ENCODE peak calls at places on chromosomes 16 and 17, in six cellular contexts. Q, X, T, E, V and U are unnamed samples.

GRCh38 chr17:50205931-50206505 is 4.6 kb upstream of the COL1A1 start:
- DNase-seq in X (no peak), Q (no peak), V (no peak), T (no peak), E (no peak), U (no peak)

GRCh38 chr17:6231886-6232767 is 161.9 kb downstream of the WSCD1 start:
- DNase-seq in T (no peak), Q (no peak), E (no peak), X (no peak), V (no peak), U (no peak)

GRCh38 chr17:17370711-17371110 is 67.5 kb downstream of the NT5M start:
- DNase-seq in X (no peak), V (no peak), E (no peak), Q (no peak), T (no peak), U (no peak)

GRCh38 chr17:27226611-27227234 is 67.2 kb upstream of the WSB1 start:
- DNase-seq in T (no peak), Q (peak), V (no peak), E (no peak), X (no peak), U (peak)

GRCh38 chr16:69845181-69845580 is 83.0 kb downstream of the WWP2 start:
- DNase-seq in Q (no peak), E (no peak), V (no peak), X (no peak), T (no peak), U (no peak)

GRCh38 chr17:79830763-79831366 is 8.4 kb downstream of the CBX4 start:
- DNase-seq in V (no peak), Q (no peak), E (no peak), T (peak), X (no peak), U (no peak)

GRCh38 chr16:82506734-82507133 is 120.0 kb upstream of the CDH13 start:
- DNase-seq in X (no peak), T (no peak), E (no peak), Q (no peak), V (no peak), U (no peak)

GRCh38 chr16:68920349-68920748 is 77.0 kb downstream of the TANGO6 start:
- DNase-seq in V (no peak), T (no peak), E (no peak), X (no peak), Q (no peak), U (no peak)

GRCh38 chr17:42563543-42563942 is 1.6 kb downstream of the COASY start:
- DNase-seq in V (peak), Q (no peak), T (peak), X (no peak), E (peak), U (no peak)

GRCh38 chr17:17079761-17080160 is 37.5 kb downstream of the MPRIP start:
- DNase-seq in T (peak), V (no peak), Q (no peak), X (peak), E (no peak), U (no peak)

GRCh38 chr17:69874220-69874670 is 200.8 kb upstream of the KCNJ16 start:
- DNase-seq in X (no peak), V (no peak), T (no peak), E (no peak), Q (no peak), U (no peak)

GRCh38 chr17:1783834-1784611 is 22.2 kb downstream of the SERPINF1 start:
- DNase-seq in V (peak), Q (peak), X (peak), E (peak), T (peak), U (peak)

GRCh38 chr16:4517812-4518211 is 20.8 kb downstream of the CDIP1 start:
- DNase-seq in Q (peak), E (no peak), X (no peak), T (peak), V (no peak), U (peak)

GRCh38 chr17:40582328-40582901 is 17.1 kb upstream of the CCR7 start:
- DNase-seq in X (no peak), V (peak), T (peak), Q (no peak), E (peak), U (no peak)

GRCh38 chr17:37648555-37648954 is 5.3 kb upstream of the DDX52 start:
- DNase-seq in V (no peak), X (no peak), E (no peak), Q (no peak), T (no peak), U (no peak)

GRCh38 chr16:17370233-17371013 is 100.3 kb downstream of the XYLT1 start:
- DNase-seq in V (no peak), X (no peak), Q (no peak), T (no peak), E (no peak), U (no peak)

GRCh38 chr16:71709231-71709781 is 15.2 kb downstream of the PHLPP2 start:
- DNase-seq in V (no peak), Q (no peak), E (no peak), T (no peak), X (no peak), U (peak)

GRCh38 chr16:897200-897543 is 73.6 kb downstream of the LMF1 start:
- DNase-seq in T (no peak), E (no peak), Q (no peak), V (no peak), X (no peak), U (no peak)

GRCh38 chr16:3963203-3963602 is 82.7 kb upstream of the CREBBP start:
- DNase-seq in T (no peak), E (no peak), V (no peak), X (no peak), Q (no peak), U (no peak)

GRCh38 chr16:11032000-11032921 is 87.9 kb downstream of the CLEC16A start:
- DNase-seq in T (no peak), X (no peak), E (peak), Q (no peak), V (no peak), U (no peak)

GRCh38 chr16:2698996-2699750 is 16.9 kb downstream of the KCTD5 start:
- DNase-seq in X (no peak), T (no peak), Q (no peak), E (no peak), V (no peak), U (no peak)
- TF ChIP-seq POLR2A in X (no peak), T (no peak), Q (no peak), E (no peak), V (no peak), U (no peak)

GRCh38 chr16:84368327-84368996 is at the start of gene ATP2C2:
- DNase-seq in X (no peak), E (peak), T (peak), Q (no peak), V (peak), U (no peak)
- TF ChIP-seq POLR2A in X (no peak), E (no peak), T (no peak), Q (no peak), V (no peak), U (no peak)

DNA sequence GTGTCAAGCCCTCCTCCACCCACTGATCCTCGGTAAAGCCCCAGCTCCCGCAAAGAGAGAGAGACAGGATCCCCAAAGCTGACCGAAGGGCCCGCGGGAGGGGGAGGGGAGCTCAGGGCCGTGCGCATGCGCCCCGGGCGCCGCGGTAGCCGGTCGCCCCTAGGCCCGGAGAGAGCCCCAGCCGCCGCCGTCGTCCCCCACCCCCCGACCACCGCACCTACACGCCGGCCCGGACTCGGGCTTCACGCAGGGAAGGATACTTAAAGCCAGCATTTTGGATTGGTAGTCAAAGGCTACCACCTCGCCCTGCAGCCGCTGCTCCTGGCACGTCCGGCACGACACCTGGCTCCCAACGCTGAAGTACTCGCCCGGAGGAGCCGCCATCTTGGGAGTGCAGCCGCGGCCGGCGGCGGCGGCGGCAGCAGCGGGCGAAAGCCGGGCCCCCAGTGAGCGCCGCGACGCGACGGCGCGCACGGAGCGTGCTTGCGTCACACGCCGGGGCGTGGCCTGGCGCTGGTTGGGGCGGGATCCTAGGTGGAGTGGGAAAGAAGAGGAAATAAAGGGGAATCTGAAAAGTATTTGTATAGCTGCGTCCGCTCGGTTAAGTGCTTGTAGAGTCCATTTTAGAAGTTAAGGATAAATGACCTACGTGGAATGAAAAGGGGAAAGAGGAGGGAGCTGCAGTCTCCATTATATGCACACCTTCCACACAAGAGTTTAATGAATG is at the start of gene LSM12:
- DNase-seq in E (peak), X (peak), V (peak), Q (peak), T (peak), U (peak)
- TF ChIP-seq POLR2A in E (no peak), X (peak), V (no peak), Q (peak), T (peak), U (peak)

DNA sequence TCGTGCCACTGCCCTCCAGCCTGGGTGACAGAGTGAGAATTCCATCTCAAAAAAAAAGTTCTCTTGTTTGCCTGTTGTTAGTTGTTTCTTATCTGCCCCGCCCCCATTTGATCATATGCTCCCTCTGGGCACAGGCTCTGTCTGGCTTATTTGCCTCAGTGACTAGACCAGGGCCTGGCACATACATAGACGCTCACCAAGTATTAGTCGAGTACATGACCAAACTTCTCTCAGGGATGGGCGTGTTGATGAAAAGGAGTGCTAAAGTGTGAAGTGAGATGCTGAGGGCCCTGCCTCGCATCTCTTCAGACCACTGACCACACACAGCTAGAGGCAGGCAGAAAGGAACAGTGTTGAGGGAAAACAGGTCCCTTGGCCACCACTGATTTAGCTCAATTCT is 3.3 kb upstream of the HELZ start:
- DNase-seq in V (no peak), T (no peak), E (no peak), X (no peak), Q (no peak), U (no peak)
- TF ChIP-seq POLR2A in V (no peak), T (no peak), E (no peak), X (no peak), Q (no peak), U (no peak)

GRCh38 chr17:44212507-44213402 is 6.7 kb downstream of the UBTF start:
- DNase-seq in Q (no peak), V (no peak), T (no peak), X (no peak), E (no peak), U (no peak)

GRCh38 chr17:44211281-44212265 is 7.9 kb downstream of the UBTF start:
- DNase-seq in V (no peak), X (no peak), Q (no peak), T (no peak), E (no peak), U (no peak)

GRCh38 chr17:44207319-44207718 is 7.6 kb upstream of the ATXN7L3 start:
- DNase-seq in E (no peak), T (no peak), Q (no peak), V (no peak), X (no peak), U (no peak)

GRCh38 chr17:44210342-44211192 is 8.9 kb downstream of the UBTF start:
- DNase-seq in T (peak), X (peak), V (peak), E (peak), Q (peak), U (peak)

GRCh38 chr17:44209786-44210341 is 9.6 kb downstream of the UBTF start:
- DNase-seq in X (no peak), Q (no peak), T (no peak), V (no peak), E (no peak), U (no peak)
- TF ChIP-seq POLR2A in X (no peak), Q (no peak), T (no peak), V (no peak), E (no peak), U (no peak)